ENCODE peak calls at places on chromosomes 2 and 18, in seven cellular contexts. One of them, this sample, is unnamed.

GRCh38 chr2:174124171-174124570 is 124.2 kb downstream of the OLA1 start:
- DNase-seq in tibial nerve: no peak
- DNase-seq in stomach: no peak
- DNase-seq in upper lobe of left lung: no peak
- DNase-seq in heart left ventricle: no peak
- DNase-seq in suprapubic skin: no peak
- DNase-seq in IMR-90: peak
- DNase-seq in this sample: no peak

GRCh38 chr2:145807978-145808377 is 1288.1 kb upstream of the ZEB2 start:
- DNase-seq in stomach: no peak
- DNase-seq in suprapubic skin: no peak
- DNase-seq in IMR-90: peak
- DNase-seq in upper lobe of left lung: no peak
- DNase-seq in tibial nerve: no peak
- DNase-seq in heart left ventricle: no peak
- DNase-seq in this sample: no peak

GRCh38 chr2:224982226-224982625 is 60.0 kb downstream of the DOCK10 start:
- DNase-seq in heart left ventricle: no peak
- DNase-seq in upper lobe of left lung: no peak
- DNase-seq in stomach: no peak
- DNase-seq in IMR-90: no peak
- DNase-seq in suprapubic skin: no peak
- DNase-seq in tibial nerve: no peak
- DNase-seq in this sample: no peak

GRCh38 chr18:48472610-48473009 is 63.4 kb upstream of the ZBTB7C start:
- DNase-seq in tibial nerve: no peak
- DNase-seq in stomach: no peak
- DNase-seq in heart left ventricle: no peak
- DNase-seq in suprapubic skin: no peak
- DNase-seq in IMR-90: no peak
- DNase-seq in upper lobe of left lung: no peak
- DNase-seq in this sample: no peak

GRCh38 chr2:88600038-88600465 is 27.2 kb downstream of the EIF2AK3 start:
- DNase-seq in IMR-90: peak
- DNase-seq in tibial nerve: no peak
- DNase-seq in heart left ventricle: peak
- DNase-seq in suprapubic skin: no peak
- DNase-seq in stomach: peak
- DNase-seq in upper lobe of left lung: no peak
- DNase-seq in this sample: peak

GRCh38 chr2:157825885-157826284 is 50.2 kb downstream of the ACVR1 start:
- DNase-seq in stomach: no peak
- DNase-seq in suprapubic skin: peak
- DNase-seq in IMR-90: peak
- DNase-seq in upper lobe of left lung: no peak
- DNase-seq in heart left ventricle: no peak
- DNase-seq in tibial nerve: no peak
- DNase-seq in this sample: peak

GRCh38 chr18:80245781-80246655 is 1.3 kb downstream of the PARD6G start:
- DNase-seq in suprapubic skin: peak
- DNase-seq in heart left ventricle: no peak
- DNase-seq in tibial nerve: no peak
- DNase-seq in upper lobe of left lung: peak
- DNase-seq in IMR-90: no peak
- DNase-seq in stomach: no peak
- DNase-seq in this sample: peak

GRCh38 chr2:235458839-235459273 is 35.0 kb upstream of the AGAP1 start:
- DNase-seq in suprapubic skin: no peak
- DNase-seq in IMR-90: peak
- DNase-seq in upper lobe of left lung: no peak
- DNase-seq in stomach: peak
- DNase-seq in tibial nerve: no peak
- DNase-seq in heart left ventricle: no peak
- DNase-seq in this sample: no peak

GRCh38 chr2:28927878-28928277 is 33.4 kb downstream of the WDR43 start:
- DNase-seq in suprapubic skin: no peak
- DNase-seq in IMR-90: peak
- DNase-seq in heart left ventricle: no peak
- DNase-seq in stomach: no peak
- DNase-seq in upper lobe of left lung: no peak
- DNase-seq in tibial nerve: no peak
- DNase-seq in this sample: no peak

GRCh38 chr2:121390082-121390481 is 105.1 kb upstream of the TFCP2L1 start:
- DNase-seq in tibial nerve: no peak
- DNase-seq in upper lobe of left lung: no peak
- DNase-seq in IMR-90: no peak
- DNase-seq in suprapubic skin: no peak
- DNase-seq in heart left ventricle: no peak
- DNase-seq in stomach: no peak
- DNase-seq in this sample: no peak

GRCh38 chr18:24259869-24260662 is 121.2 kb downstream of the CABYR start:
- DNase-seq in IMR-90: peak
- DNase-seq in upper lobe of left lung: no peak
- DNase-seq in tibial nerve: no peak
- DNase-seq in stomach: no peak
- DNase-seq in suprapubic skin: no peak
- DNase-seq in heart left ventricle: no peak
- DNase-seq in this sample: no peak

GRCh38 chr2:124027182-124027581 is 2.1 kb downstream of the CNTNAP5 start:
- DNase-seq in heart left ventricle: no peak
- DNase-seq in tibial nerve: no peak
- DNase-seq in IMR-90: peak
- DNase-seq in stomach: peak
- DNase-seq in suprapubic skin: no peak
- DNase-seq in upper lobe of left lung: no peak
- DNase-seq in this sample: no peak

GRCh38 chr2:98114643-98115355 is 27.8 kb downstream of the VWA3B start:
- DNase-seq in heart left ventricle: no peak
- DNase-seq in IMR-90: no peak
- DNase-seq in stomach: no peak
- DNase-seq in tibial nerve: no peak
- DNase-seq in suprapubic skin: no peak
- DNase-seq in upper lobe of left lung: no peak
- DNase-seq in this sample: no peak

GRCh38 chr2:165969227-165969626 is 15.7 kb upstream of the TTC21B start:
- DNase-seq in tibial nerve: no peak
- DNase-seq in suprapubic skin: no peak
- DNase-seq in upper lobe of left lung: no peak
- DNase-seq in IMR-90: no peak
- DNase-seq in heart left ventricle: no peak
- DNase-seq in stomach: no peak
- DNase-seq in this sample: no peak

GRCh38 chr2:238845583-238846480 is 2.1 kb upstream of the TWIST2 start:
- DNase-seq in upper lobe of left lung: peak
- DNase-seq in tibial nerve: no peak
- DNase-seq in stomach: no peak
- DNase-seq in IMR-90: no peak
- DNase-seq in heart left ventricle: peak
- DNase-seq in suprapubic skin: no peak
- DNase-seq in this sample: peak

GRCh38 chr18:63518178-63519012 is 23.8 kb upstream of the SERPINB12 start:
- DNase-seq in heart left ventricle: peak
- DNase-seq in suprapubic skin: no peak
- DNase-seq in stomach: peak
- DNase-seq in tibial nerve: no peak
- DNase-seq in upper lobe of left lung: no peak
- DNase-seq in IMR-90: peak
- DNase-seq in this sample: peak

GRCh38 chr2:201118957-201119848 is 3.2 kb downstream of the CFLAR start:
- DNase-seq in heart left ventricle: no peak
- DNase-seq in IMR-90: peak
- DNase-seq in upper lobe of left lung: no peak
- DNase-seq in tibial nerve: no peak
- DNase-seq in stomach: no peak
- DNase-seq in suprapubic skin: no peak
- DNase-seq in this sample: no peak

GRCh38 chr2:201118121-201118956 is 2.4 kb downstream of the CFLAR start:
- DNase-seq in suprapubic skin: peak
- DNase-seq in tibial nerve: peak
- DNase-seq in heart left ventricle: peak
- DNase-seq in stomach: peak
- DNase-seq in IMR-90: peak
- DNase-seq in upper lobe of left lung: peak
- DNase-seq in this sample: peak

GRCh38 chr2:201120500-201120899 is 4.5 kb downstream of the CFLAR start:
- DNase-seq in upper lobe of left lung: no peak
- DNase-seq in tibial nerve: no peak
- DNase-seq in stomach: no peak
- DNase-seq in heart left ventricle: no peak
- DNase-seq in suprapubic skin: no peak
- DNase-seq in IMR-90: no peak
- DNase-seq in this sample: no peak

GRCh38 chr2:201126308-201127127 is 10.6 kb downstream of the CFLAR start:
- DNase-seq in IMR-90: peak
- DNase-seq in heart left ventricle: no peak
- DNase-seq in tibial nerve: no peak
- DNase-seq in stomach: no peak
- DNase-seq in upper lobe of left lung: no peak
- DNase-seq in suprapubic skin: no peak
- DNase-seq in this sample: no peak

DNA sequence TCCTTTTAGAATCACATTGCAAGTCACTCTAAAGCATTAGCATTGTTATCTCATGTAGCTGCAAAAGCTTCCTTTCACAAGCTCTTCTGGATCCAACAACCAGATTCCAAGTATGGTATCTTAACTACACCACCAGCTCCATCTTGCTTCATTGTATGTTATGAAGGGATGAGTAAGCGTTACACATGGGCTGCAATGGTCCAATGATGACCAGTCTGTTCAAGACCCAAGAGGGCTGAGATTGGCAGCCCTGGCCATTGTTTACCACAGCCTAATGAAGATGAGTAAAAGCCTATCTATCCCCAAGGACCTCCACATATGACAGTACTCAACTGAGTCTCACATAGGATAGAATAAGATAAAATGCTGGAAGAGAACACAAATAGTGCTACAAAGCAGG is 6.3 kb downstream of the CFLAR start:
- DNase-seq in stomach: no peak
- DNase-seq in tibial nerve: no peak
- DNase-seq in upper lobe of left lung: no peak
- DNase-seq in suprapubic skin: no peak
- DNase-seq in IMR-90: no peak
- DNase-seq in heart left ventricle: no peak
- DNase-seq in this sample: no peak
- H3K4me3 ChIP-seq in stomach: peak
- H3K4me3 ChIP-seq in tibial nerve: peak
- H3K4me3 ChIP-seq in upper lobe of left lung: no peak
- H3K4me3 ChIP-seq in suprapubic skin: peak
- H3K4me3 ChIP-seq in IMR-90: no peak
- H3K4me3 ChIP-seq in heart left ventricle: peak
- H3K4me3 ChIP-seq in this sample: no peak

GRCh38 chr2:66563473-66563872 is 128.5 kb downstream of the MEIS1 start:
- DNase-seq in suprapubic skin: no peak
- DNase-seq in heart left ventricle: no peak
- DNase-seq in stomach: no peak
- DNase-seq in upper lobe of left lung: no peak
- DNase-seq in tibial nerve: no peak
- DNase-seq in IMR-90: no peak
- DNase-seq in this sample: no peak

GRCh38 chr2:66562337-66562685 is 127.4 kb downstream of the MEIS1 start:
- DNase-seq in stomach: no peak
- DNase-seq in upper lobe of left lung: no peak
- DNase-seq in suprapubic skin: no peak
- DNase-seq in IMR-90: no peak
- DNase-seq in heart left ventricle: no peak
- DNase-seq in tibial nerve: no peak
- DNase-seq in this sample: no peak

GRCh38 chr2:66561645-66562336 is 126.9 kb downstream of the MEIS1 start:
- DNase-seq in suprapubic skin: no peak
- DNase-seq in stomach: no peak
- DNase-seq in tibial nerve: no peak
- DNase-seq in IMR-90: no peak
- DNase-seq in upper lobe of left lung: no peak
- DNase-seq in heart left ventricle: no peak
- DNase-seq in this sample: no peak

GRCh38 chr2:66559672-66560071 is 124.7 kb downstream of the MEIS1 start:
- DNase-seq in heart left ventricle: no peak
- DNase-seq in tibial nerve: no peak
- DNase-seq in IMR-90: no peak
- DNase-seq in suprapubic skin: no peak
- DNase-seq in stomach: no peak
- DNase-seq in upper lobe of left lung: no peak
- DNase-seq in this sample: no peak

GRCh38 chr2:66560683-66561082 is 125.8 kb downstream of the MEIS1 start:
- DNase-seq in tibial nerve: no peak
- DNase-seq in heart left ventricle: no peak
- DNase-seq in suprapubic skin: no peak
- DNase-seq in IMR-90: no peak
- DNase-seq in stomach: no peak
- DNase-seq in upper lobe of left lung: no peak
- DNase-seq in this sample: no peak
- TF ChIP-seq POLR2A in tibial nerve: no peak
- TF ChIP-seq POLR2A in heart left ventricle: no peak
- TF ChIP-seq POLR2A in suprapubic skin: no peak
- TF ChIP-seq POLR2A in IMR-90: no peak
- TF ChIP-seq POLR2A in stomach: no peak
- TF ChIP-seq POLR2A in upper lobe of left lung: no peak
- TF ChIP-seq POLR2A in this sample: no peak

GRCh38 chr2:85579266-85579935 is 2.0 kb downstream of the VAMP8 start:
- DNase-seq in stomach: no peak
- DNase-seq in suprapubic skin: no peak
- DNase-seq in heart left ventricle: no peak
- DNase-seq in upper lobe of left lung: no peak
- DNase-seq in tibial nerve: no peak
- DNase-seq in IMR-90: no peak
- DNase-seq in this sample: no peak
- H3K4me3 ChIP-seq in stomach: peak
- H3K4me3 ChIP-seq in suprapubic skin: peak
- H3K4me3 ChIP-seq in heart left ventricle: peak
- H3K4me3 ChIP-seq in upper lobe of left lung: no peak
- H3K4me3 ChIP-seq in tibial nerve: no peak
- H3K4me3 ChIP-seq in IMR-90: no peak
- H3K4me3 ChIP-seq in this sample: no peak

DNA sequence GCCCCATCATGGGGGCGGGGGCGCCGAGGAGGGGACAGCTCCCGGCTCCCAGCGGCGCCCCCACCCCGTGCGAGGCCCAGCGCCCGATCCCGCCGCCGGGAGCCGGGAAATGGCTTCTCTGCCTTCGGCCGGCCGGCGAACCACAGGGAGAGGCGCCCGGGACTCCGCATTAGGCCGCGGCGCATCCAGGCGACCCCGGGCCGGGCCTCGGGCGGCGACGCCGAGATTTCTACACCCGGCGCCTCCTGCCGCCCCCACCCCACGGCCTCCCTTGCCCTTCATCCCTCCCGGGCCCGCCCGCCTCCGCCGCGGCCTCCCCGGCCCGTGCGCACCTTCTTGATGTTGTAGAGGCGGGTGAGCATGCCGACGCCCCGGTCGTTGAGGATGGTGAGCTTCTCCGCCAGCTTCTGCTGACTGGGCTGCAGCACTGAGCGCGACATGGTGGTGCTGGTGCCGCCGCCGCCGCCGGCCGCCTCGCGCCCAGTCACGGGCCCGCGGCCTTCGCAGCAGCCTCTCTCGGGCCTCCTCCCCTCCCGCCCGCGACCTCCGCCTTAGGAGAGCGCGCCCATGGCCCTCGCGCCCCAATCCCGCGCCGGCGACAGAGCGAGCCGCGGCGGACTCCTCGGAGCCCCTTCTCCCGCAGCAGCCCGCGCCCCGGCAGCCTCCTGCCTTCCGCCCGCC is 457 bp downstream of the NCKAP1 start:
- DNase-seq in suprapubic skin: peak
- DNase-seq in stomach: no peak
- DNase-seq in tibial nerve: peak
- DNase-seq in IMR-90: no peak
- DNase-seq in upper lobe of left lung: peak
- DNase-seq in heart left ventricle: peak
- DNase-seq in this sample: peak
- TF ChIP-seq POLR2A in suprapubic skin: no peak
- TF ChIP-seq POLR2A in stomach: no peak
- TF ChIP-seq POLR2A in tibial nerve: no peak
- TF ChIP-seq POLR2A in IMR-90: peak
- TF ChIP-seq POLR2A in upper lobe of left lung: peak
- TF ChIP-seq POLR2A in heart left ventricle: no peak
- TF ChIP-seq POLR2A in this sample: no peak